ENCODE peak calls at places on chromosomes 16 and 17, in four cellular contexts. One of them, this sample, is unnamed.

GRCh38 chr17:50375858-50376538 is 3.0 kb downstream of the EME1 start:
- DNase-seq in H1: no peak
- DNase-seq in GM12878: no peak
- DNase-seq in HepG2: no peak
- DNase-seq in this sample: no peak

GRCh38 chr17:15490634-15491261 is 23.3 kb upstream of the CDRT4 start:
- DNase-seq in H1: peak
- DNase-seq in GM12878: no peak
- DNase-seq in HepG2: no peak
- DNase-seq in this sample: peak

GRCh38 chr17:32483451-32484019 is 3.3 kb upstream of the CDK5R1 start:
- DNase-seq in H1: peak
- DNase-seq in GM12878: no peak
- DNase-seq in HepG2: peak
- DNase-seq in this sample: peak

GRCh38 chr16:68490829-68491575 is 42.7 kb upstream of the SMPD3 start:
- DNase-seq in H1: no peak
- DNase-seq in GM12878: no peak
- DNase-seq in HepG2: no peak
- DNase-seq in this sample: no peak

GRCh38 chr17:40810505-40810904 is 10.7 kb upstream of the KRT28 start:
- DNase-seq in H1: no peak
- DNase-seq in GM12878: no peak
- DNase-seq in HepG2: peak
- DNase-seq in this sample: no peak

GRCh38 chr16:54277845-54278703 is 8.5 kb downstream of the IRX3 start:
- DNase-seq in H1: no peak
- DNase-seq in GM12878: no peak
- DNase-seq in HepG2: no peak
- DNase-seq in this sample: no peak

GRCh38 chr16:27500801-27501200 is 48.9 kb downstream of the GTF3C1 start:
- DNase-seq in H1: no peak
- DNase-seq in GM12878: no peak
- DNase-seq in HepG2: no peak
- DNase-seq in this sample: no peak

GRCh38 chr16:64225036-64225435 is 896.8 kb downstream of the CDH11 start:
- DNase-seq in H1: no peak
- DNase-seq in GM12878: no peak
- DNase-seq in HepG2: no peak
- DNase-seq in this sample: no peak

GRCh38 chr17:75129576-75129975 is 2.0 kb downstream of the NT5C start:
- DNase-seq in H1: no peak
- DNase-seq in GM12878: no peak
- DNase-seq in HepG2: no peak
- DNase-seq in this sample: no peak

GRCh38 chr17:72726936-72727335 is 365.6 kb downstream of the SLC39A11 start:
- DNase-seq in H1: no peak
- DNase-seq in GM12878: peak
- DNase-seq in HepG2: no peak
- DNase-seq in this sample: no peak

GRCh38 chr16:86507173-86508027 is 2.9 kb upstream of the FOXF1 start:
- DNase-seq in H1: no peak
- DNase-seq in GM12878: no peak
- DNase-seq in HepG2: no peak
- DNase-seq in this sample: no peak

GRCh38 chr16:85181739-85182129 is 69.5 kb upstream of the CIBAR2 start:
- DNase-seq in H1: no peak
- DNase-seq in GM12878: no peak
- DNase-seq in HepG2: peak
- DNase-seq in this sample: no peak

GRCh38 chr16:50839356-50839755 is 97.5 kb downstream of the CYLD start:
- DNase-seq in H1: peak
- DNase-seq in GM12878: no peak
- DNase-seq in HepG2: no peak
- DNase-seq in this sample: no peak

GRCh38 chr16:66529475-66529874 is 20.4 kb downstream of the TK2 start:
- DNase-seq in H1: no peak
- DNase-seq in GM12878: no peak
- DNase-seq in HepG2: no peak
- DNase-seq in this sample: no peak

GRCh38 chr16:63361032-63361624 is 1324.9 kb upstream of the CDH8 start:
- DNase-seq in H1: no peak
- DNase-seq in GM12878: no peak
- DNase-seq in HepG2: peak
- DNase-seq in this sample: peak

GRCh38 chr17:31388770-31389672 is 2.5 kb upstream of the RAB11FIP4 start:
- DNase-seq in H1: peak
- DNase-seq in GM12878: no peak
- DNase-seq in HepG2: no peak
- DNase-seq in this sample: no peak

GRCh38 chr16:4053663-4054479 is 62.4 kb downstream of the ADCY9 start:
- DNase-seq in H1: no peak
- DNase-seq in GM12878: no peak
- DNase-seq in HepG2: no peak
- DNase-seq in this sample: no peak

GRCh38 chr17:29567362-29568330 is 809 bp upstream of the ABHD15 start:
- DNase-seq in H1: peak
- DNase-seq in GM12878: no peak
- DNase-seq in HepG2: peak
- DNase-seq in this sample: no peak

GRCh38 chr17:62111562-62112180 is 46.6 kb upstream of the MED13 start:
- DNase-seq in H1: no peak
- DNase-seq in GM12878: no peak
- DNase-seq in HepG2: no peak
- DNase-seq in this sample: no peak

GRCh38 chr16:66552288-66553143 is at the start of gene CKLF:
- DNase-seq in H1: peak
- DNase-seq in GM12878: peak
- DNase-seq in HepG2: peak
- DNase-seq in this sample: no peak

GRCh38 chr16:66728117-66728787 is 23.2 kb downstream of the DYNC1LI2 start:
- DNase-seq in H1: no peak
- DNase-seq in GM12878: no peak
- DNase-seq in HepG2: peak
- DNase-seq in this sample: no peak

GRCh38 chr16:69115361-69115760 is 9.9 kb downstream of the HAS3 start:
- DNase-seq in H1: no peak
- DNase-seq in GM12878: no peak
- DNase-seq in HepG2: no peak
- DNase-seq in this sample: no peak

GRCh38 chr16:75514296-75514695 is 19.1 kb upstream of the CHST6 start:
- DNase-seq in H1: no peak
- DNase-seq in GM12878: no peak
- DNase-seq in HepG2: no peak
- DNase-seq in this sample: no peak

GRCh38 chr16:75519175-75519574 is 16.7 kb downstream of the CHST5 start:
- DNase-seq in H1: no peak
- DNase-seq in GM12878: no peak
- DNase-seq in HepG2: no peak
- DNase-seq in this sample: no peak
- TF ChIP-seq ZNF274 in H1: no peak
- TF ChIP-seq ZNF274 in GM12878: no peak
- TF ChIP-seq ZNF274 in HepG2: no peak
- TF ChIP-seq ZNF274 in this sample: no peak

GRCh38 chr17:57422574-57423164 is 166.3 kb downstream of the MSI2 start:
- DNase-seq in H1: no peak
- DNase-seq in GM12878: peak
- DNase-seq in HepG2: no peak
- DNase-seq in this sample: no peak
- TF ChIP-seq SUZ12 in H1: no peak
- TF ChIP-seq SUZ12 in GM12878: no peak
- TF ChIP-seq SUZ12 in HepG2: no peak
- TF ChIP-seq SUZ12 in this sample: no peak

GRCh38 chr17:69485126-69485724 is 70.7 kb downstream of the MAP2K6 start:
- DNase-seq in H1: no peak
- DNase-seq in GM12878: no peak
- DNase-seq in HepG2: no peak
- DNase-seq in this sample: no peak

GRCh38 chr17:69489303-69489702 is 74.8 kb downstream of the MAP2K6 start:
- DNase-seq in H1: no peak
- DNase-seq in GM12878: no peak
- DNase-seq in HepG2: no peak
- DNase-seq in this sample: no peak

GRCh38 chr17:69486779-69487637 is 72.5 kb downstream of the MAP2K6 start:
- DNase-seq in H1: no peak
- DNase-seq in GM12878: no peak
- DNase-seq in HepG2: no peak
- DNase-seq in this sample: no peak

GRCh38 chr17:69480197-69480596 is 65.7 kb downstream of the MAP2K6 start:
- DNase-seq in H1: no peak
- DNase-seq in GM12878: no peak
- DNase-seq in HepG2: no peak
- DNase-seq in this sample: no peak

GRCh38 chr17:69485901-69486643 is 71.6 kb downstream of the MAP2K6 start:
- DNase-seq in H1: no peak
- DNase-seq in GM12878: no peak
- DNase-seq in HepG2: no peak
- DNase-seq in this sample: no peak
- TF ChIP-seq ZNF274 in H1: no peak
- TF ChIP-seq ZNF274 in GM12878: no peak
- TF ChIP-seq ZNF274 in HepG2: no peak
- TF ChIP-seq ZNF274 in this sample: no peak

GRCh38 chr17:37067555-37068111 is 118.9 kb downstream of the AATF start:
- DNase-seq in H1: no peak
- DNase-seq in GM12878: no peak
- DNase-seq in HepG2: peak
- DNase-seq in this sample: no peak
- TF ChIP-seq SUZ12 in H1: no peak
- TF ChIP-seq SUZ12 in GM12878: no peak
- TF ChIP-seq SUZ12 in HepG2: no peak
- TF ChIP-seq SUZ12 in this sample: no peak

DNA sequence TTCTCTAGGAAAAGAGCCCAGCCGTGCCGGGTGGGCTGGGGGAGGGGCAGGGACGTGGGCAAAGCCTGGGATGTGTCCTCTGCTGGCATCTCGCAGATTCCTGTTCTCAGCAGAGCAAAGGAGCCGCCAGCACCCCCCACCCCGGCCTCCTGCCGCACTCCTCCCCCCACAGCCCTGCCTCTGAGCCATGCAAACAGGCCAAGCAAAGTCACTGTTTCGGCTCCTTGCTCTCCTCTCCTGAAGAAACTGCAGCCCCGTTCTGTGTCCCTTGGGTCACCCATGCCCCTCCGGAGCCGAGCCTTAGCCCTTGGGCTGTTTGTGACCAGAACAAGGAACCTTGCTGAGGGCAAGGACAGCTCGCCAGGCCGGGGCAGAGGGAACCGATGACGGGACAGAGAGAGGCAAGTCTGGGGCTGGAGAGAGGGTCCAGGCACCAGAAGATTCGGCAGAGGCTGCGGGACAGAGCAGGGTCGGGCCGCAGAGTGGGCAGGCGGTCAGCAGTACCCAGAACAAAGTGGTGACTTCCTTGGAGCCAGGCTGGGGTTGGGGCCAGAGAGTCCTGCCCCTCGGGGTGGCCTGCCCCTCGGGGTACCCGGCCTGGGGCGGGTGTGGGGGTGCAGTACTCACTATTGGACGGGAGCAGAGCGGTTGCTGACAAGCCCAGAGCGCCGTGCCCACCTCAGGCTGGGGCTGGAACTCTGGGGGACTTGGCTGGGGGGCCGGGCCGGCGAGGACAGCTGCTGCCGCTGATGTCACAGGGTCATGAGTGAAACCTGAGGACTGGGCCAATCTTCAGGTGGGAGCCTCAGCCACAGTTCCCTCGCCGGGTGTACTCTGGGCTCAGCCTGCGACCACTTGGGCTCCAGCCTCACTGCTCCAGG is 9.2 kb upstream of the PRR29 start:
- DNase-seq in H1: peak
- DNase-seq in GM12878: no peak
- DNase-seq in HepG2: no peak
- DNase-seq in this sample: no peak
- TF ChIP-seq ZNF274 in H1: no peak
- TF ChIP-seq ZNF274 in GM12878: no peak
- TF ChIP-seq ZNF274 in HepG2: no peak
- TF ChIP-seq ZNF274 in this sample: no peak

GRCh38 chr16:9012848-9013507 is 49.3 kb upstream of the USP7 start:
- DNase-seq in H1: peak
- DNase-seq in GM12878: no peak
- DNase-seq in HepG2: no peak
- DNase-seq in this sample: peak
- TF ChIP-seq SUZ12 in H1: no peak
- TF ChIP-seq SUZ12 in GM12878: no peak
- TF ChIP-seq SUZ12 in HepG2: no peak
- TF ChIP-seq SUZ12 in this sample: no peak

GRCh38 chr17:17781591-17782424 is 55.0 kb downstream of the SREBF1 start:
- DNase-seq in H1: peak
- DNase-seq in GM12878: no peak
- DNase-seq in HepG2: no peak
- DNase-seq in this sample: no peak
- TF ChIP-seq ZNF274 in H1: no peak
- TF ChIP-seq ZNF274 in GM12878: no peak
- TF ChIP-seq ZNF274 in HepG2: no peak
- TF ChIP-seq ZNF274 in this sample: no peak

GRCh38 chr17:2181206-2181983 is 122.2 kb downstream of the SMG6 start:
- DNase-seq in H1: no peak
- DNase-seq in GM12878: no peak
- DNase-seq in HepG2: no peak
- DNase-seq in this sample: no peak
- TF ChIP-seq SUZ12 in H1: no peak
- TF ChIP-seq SUZ12 in GM12878: no peak
- TF ChIP-seq SUZ12 in HepG2: no peak
- TF ChIP-seq SUZ12 in this sample: no peak

DNA sequence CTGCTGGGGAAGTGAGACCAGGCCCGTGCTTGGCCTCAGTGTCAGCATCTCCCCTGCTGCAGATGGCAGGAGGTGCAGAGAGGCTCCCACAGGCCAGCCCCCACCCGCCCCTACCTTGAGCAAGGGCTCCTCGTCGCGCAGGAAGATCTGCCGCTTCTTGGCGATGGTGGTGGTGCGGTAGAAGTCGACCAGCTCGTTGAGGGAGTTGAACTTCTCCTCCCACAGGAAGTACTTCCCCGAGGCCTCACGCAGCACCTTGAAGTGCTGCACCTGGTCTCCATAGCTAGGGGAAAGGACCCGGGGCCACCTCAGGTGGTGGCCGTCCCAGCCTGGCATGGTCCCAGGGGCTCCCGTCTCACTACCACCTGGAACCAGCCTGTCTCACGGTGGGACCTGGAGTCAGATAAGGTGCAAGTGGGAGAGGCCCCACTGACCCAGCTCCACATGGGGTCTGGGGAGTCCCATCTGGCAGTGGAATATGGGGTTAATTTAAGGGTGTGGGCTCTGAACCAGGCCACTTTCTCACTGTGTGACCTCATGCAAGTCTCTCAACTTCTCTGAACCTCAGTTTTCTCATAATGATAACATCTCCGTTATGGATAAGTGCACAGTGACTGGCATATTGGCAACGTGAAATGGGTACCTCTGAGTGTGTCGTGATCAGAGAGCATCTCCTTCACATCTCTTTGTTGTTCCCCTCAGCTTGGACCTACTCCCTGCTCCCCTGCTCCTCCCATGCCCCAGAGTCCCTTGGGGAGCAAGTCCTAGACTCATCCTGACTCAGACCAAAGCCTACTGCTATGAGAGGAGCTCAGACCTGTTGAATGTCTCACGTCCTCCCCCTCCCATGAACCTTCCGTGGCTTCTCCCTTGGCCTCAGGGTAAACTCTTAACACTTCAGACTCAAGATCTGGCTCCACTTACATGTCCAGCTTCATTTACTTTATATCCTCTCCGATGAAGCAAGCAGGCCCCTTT is 19.8 kb upstream of the FAM83G start:
- DNase-seq in H1: no peak
- DNase-seq in GM12878: no peak
- DNase-seq in HepG2: no peak
- DNase-seq in this sample: no peak
- TF ChIP-seq ZNF274 in H1: no peak
- TF ChIP-seq ZNF274 in GM12878: no peak
- TF ChIP-seq ZNF274 in HepG2: no peak
- TF ChIP-seq ZNF274 in this sample: no peak

This sample was measured in NT2/D1.